ENCODE peak calls at places on chromosomes 13 and 19, in six cellular contexts. One of them, this sample, is unnamed. For H3K27me3, the result is how much of the 10 kb centered on the place peaks cover.

GRCh38 chr19:45103200-45103624 is 10.2 kb downstream of the PPP1R37 start:
- DNase-seq in left ventricle myocardium inferior: peak
- DNase-seq in heart right ventricle: no peak
- DNase-seq in ovary: no peak
- DNase-seq in effector memory CD4-positive, alpha-beta T cell: no peak
- DNase-seq in uterus: no peak
- DNase-seq in this sample: no peak

GRCh38 chr13:31786011-31786410 is 46.7 kb downstream of the RXFP2 start:
- DNase-seq in left ventricle myocardium inferior: no peak
- DNase-seq in heart right ventricle: no peak
- DNase-seq in ovary: no peak
- DNase-seq in effector memory CD4-positive, alpha-beta T cell: no peak
- DNase-seq in uterus: no peak
- DNase-seq in this sample: no peak

GRCh38 chr13:106083620-106084350 is 451.7 kb downstream of the EFNB2 start:
- DNase-seq in left ventricle myocardium inferior: no peak
- DNase-seq in heart right ventricle: no peak
- DNase-seq in ovary: no peak
- DNase-seq in effector memory CD4-positive, alpha-beta T cell: no peak
- DNase-seq in uterus: no peak
- DNase-seq in this sample: peak

GRCh38 chr13:22311734-22312404 is 641.0 kb downstream of the FGF9 start:
- DNase-seq in left ventricle myocardium inferior: peak
- DNase-seq in heart right ventricle: peak
- DNase-seq in ovary: no peak
- DNase-seq in effector memory CD4-positive, alpha-beta T cell: no peak
- DNase-seq in uterus: no peak
- DNase-seq in this sample: no peak

GRCh38 chr13:105363747-105364177 is 1171.7 kb downstream of the EFNB2 start:
- DNase-seq in left ventricle myocardium inferior: no peak
- DNase-seq in heart right ventricle: no peak
- DNase-seq in ovary: no peak
- DNase-seq in effector memory CD4-positive, alpha-beta T cell: no peak
- DNase-seq in uterus: no peak
- DNase-seq in this sample: no peak

GRCh38 chr13:95192998-95193397 is 108.3 kb downstream of the ABCC4 start:
- DNase-seq in left ventricle myocardium inferior: no peak
- DNase-seq in heart right ventricle: no peak
- DNase-seq in ovary: no peak
- DNase-seq in effector memory CD4-positive, alpha-beta T cell: no peak
- DNase-seq in uterus: no peak
- DNase-seq in this sample: no peak

GRCh38 chr13:19864339-19865309 is 1.2 kb upstream of the ZMYM5 start:
- DNase-seq in left ventricle myocardium inferior: peak
- DNase-seq in heart right ventricle: peak
- DNase-seq in ovary: peak
- DNase-seq in effector memory CD4-positive, alpha-beta T cell: peak
- DNase-seq in uterus: peak
- DNase-seq in this sample: no peak

GRCh38 chr19:44891016-44891882 is at the start of gene TOMM40:
- DNase-seq in left ventricle myocardium inferior: peak
- DNase-seq in heart right ventricle: no peak
- DNase-seq in ovary: peak
- DNase-seq in effector memory CD4-positive, alpha-beta T cell: no peak
- DNase-seq in uterus: peak
- DNase-seq in this sample: no peak

GRCh38 chr13:70173236-70173959 is 65.1 kb upstream of the KLHL1 start:
- DNase-seq in left ventricle myocardium inferior: no peak
- DNase-seq in heart right ventricle: no peak
- DNase-seq in ovary: no peak
- DNase-seq in effector memory CD4-positive, alpha-beta T cell: no peak
- DNase-seq in uterus: no peak
- DNase-seq in this sample: no peak

GRCh38 chr13:74931698-74932433 is 550.1 kb downstream of the TBC1D4 start:
- DNase-seq in left ventricle myocardium inferior: no peak
- DNase-seq in heart right ventricle: no peak
- DNase-seq in ovary: no peak
- DNase-seq in effector memory CD4-positive, alpha-beta T cell: no peak
- DNase-seq in uterus: no peak
- DNase-seq in this sample: no peak

GRCh38 chr13:43238341-43239083 is 215.1 kb downstream of the DNAJC15 start:
- DNase-seq in left ventricle myocardium inferior: no peak
- DNase-seq in heart right ventricle: no peak
- DNase-seq in ovary: no peak
- DNase-seq in effector memory CD4-positive, alpha-beta T cell: no peak
- DNase-seq in uterus: no peak
- DNase-seq in this sample: no peak

DNA sequence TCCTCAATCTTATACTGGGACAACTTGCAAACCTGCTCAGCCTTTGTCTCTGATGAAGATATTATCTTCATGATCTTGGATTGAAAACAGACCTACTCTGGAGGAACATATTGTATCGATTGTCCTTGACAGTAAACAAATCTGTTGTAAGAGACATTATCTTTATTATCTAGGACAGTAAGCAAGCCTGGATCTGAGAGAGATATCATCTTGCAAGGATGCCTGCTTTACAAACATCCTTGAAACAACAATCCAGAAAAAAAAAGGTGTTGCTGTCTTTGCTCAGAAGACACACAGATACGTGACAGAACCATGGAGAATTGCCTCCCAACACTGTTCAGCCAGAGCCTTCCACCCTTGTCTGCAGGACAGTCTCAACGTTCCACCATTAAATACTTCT is 4.0 kb upstream of the KLK3 start:
- DNase-seq in left ventricle myocardium inferior: no peak
- DNase-seq in heart right ventricle: no peak
- DNase-seq in ovary: no peak
- DNase-seq in effector memory CD4-positive, alpha-beta T cell: no peak
- DNase-seq in uterus: no peak
- DNase-seq in this sample: no peak
- H3K27me3 ChIP-seq in left ventricle myocardium inferior: half or more
- H3K27me3 ChIP-seq in heart right ventricle: under half
- H3K27me3 ChIP-seq in ovary: under half
- H3K27me3 ChIP-seq in effector memory CD4-positive, alpha-beta T cell: under half
- H3K27me3 ChIP-seq in uterus: under half
- H3K27me3 ChIP-seq in this sample: under half

GRCh38 chr19:42024622-42025111 is 30.6 kb upstream of the ATP1A3 start:
- DNase-seq in left ventricle myocardium inferior: peak
- DNase-seq in heart right ventricle: peak
- DNase-seq in ovary: no peak
- DNase-seq in effector memory CD4-positive, alpha-beta T cell: no peak
- DNase-seq in uterus: no peak
- DNase-seq in this sample: no peak

GRCh38 chr19:42023943-42024260 is 29.9 kb upstream of the ATP1A3 start:
- DNase-seq in left ventricle myocardium inferior: no peak
- DNase-seq in heart right ventricle: no peak
- DNase-seq in ovary: no peak
- DNase-seq in effector memory CD4-positive, alpha-beta T cell: no peak
- DNase-seq in uterus: no peak
- DNase-seq in this sample: no peak

GRCh38 chr19:42021185-42021584 is 27.2 kb upstream of the ATP1A3 start:
- DNase-seq in left ventricle myocardium inferior: no peak
- DNase-seq in heart right ventricle: no peak
- DNase-seq in ovary: no peak
- DNase-seq in effector memory CD4-positive, alpha-beta T cell: no peak
- DNase-seq in uterus: no peak
- DNase-seq in this sample: no peak

GRCh38 chr19:42023121-42023942 is 29.3 kb upstream of the ATP1A3 start:
- DNase-seq in left ventricle myocardium inferior: no peak
- DNase-seq in heart right ventricle: no peak
- DNase-seq in ovary: no peak
- DNase-seq in effector memory CD4-positive, alpha-beta T cell: no peak
- DNase-seq in uterus: no peak
- DNase-seq in this sample: no peak

GRCh38 chr19:42022616-42023015 is 28.6 kb upstream of the ATP1A3 start:
- DNase-seq in left ventricle myocardium inferior: no peak
- DNase-seq in heart right ventricle: no peak
- DNase-seq in ovary: no peak
- DNase-seq in effector memory CD4-positive, alpha-beta T cell: no peak
- DNase-seq in uterus: no peak
- DNase-seq in this sample: no peak
- H3K27me3 ChIP-seq in left ventricle myocardium inferior: under half
- H3K27me3 ChIP-seq in heart right ventricle: under half
- H3K27me3 ChIP-seq in ovary: under half
- H3K27me3 ChIP-seq in effector memory CD4-positive, alpha-beta T cell: under half
- H3K27me3 ChIP-seq in uterus: under half
- H3K27me3 ChIP-seq in this sample: under half

DNA sequence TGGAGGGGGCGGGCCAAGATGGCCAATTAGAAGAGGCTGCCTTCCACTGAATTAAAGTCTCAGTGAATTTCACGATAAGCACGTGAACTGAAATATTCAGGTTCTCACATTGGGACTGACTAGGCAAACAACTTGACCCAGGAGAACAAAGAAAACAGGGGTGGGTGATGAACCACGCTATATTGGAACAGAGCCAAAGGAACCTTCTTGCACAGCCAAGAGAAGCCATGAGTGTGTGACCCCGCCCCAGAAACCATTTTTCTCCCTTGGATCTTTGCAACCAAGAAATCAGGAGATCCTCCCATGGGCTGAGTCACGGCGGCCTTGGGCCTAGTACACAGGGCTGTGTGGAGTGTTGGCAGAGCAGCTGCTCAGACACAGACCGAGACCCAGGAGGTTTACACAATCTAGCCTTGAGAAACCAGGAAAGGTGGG is 36.8 kb downstream of the ERICH4 start:
- DNase-seq in left ventricle myocardium inferior: peak
- DNase-seq in heart right ventricle: peak
- DNase-seq in ovary: peak
- DNase-seq in effector memory CD4-positive, alpha-beta T cell: no peak
- DNase-seq in uterus: peak
- DNase-seq in this sample: no peak
- H3K27me3 ChIP-seq in left ventricle myocardium inferior: half or more
- H3K27me3 ChIP-seq in heart right ventricle: under half
- H3K27me3 ChIP-seq in ovary: under half
- H3K27me3 ChIP-seq in effector memory CD4-positive, alpha-beta T cell: under half
- H3K27me3 ChIP-seq in uterus: under half
- H3K27me3 ChIP-seq in this sample: under half

GRCh38 chr19:17954401-17954800 is 12.5 kb upstream of the KCNN1 start:
- DNase-seq in left ventricle myocardium inferior: no peak
- DNase-seq in heart right ventricle: no peak
- DNase-seq in ovary: no peak
- DNase-seq in effector memory CD4-positive, alpha-beta T cell: no peak
- DNase-seq in uterus: no peak
- DNase-seq in this sample: no peak

GRCh38 chr19:17953869-17954268 is 13.0 kb upstream of the KCNN1 start:
- DNase-seq in left ventricle myocardium inferior: no peak
- DNase-seq in heart right ventricle: no peak
- DNase-seq in ovary: no peak
- DNase-seq in effector memory CD4-positive, alpha-beta T cell: no peak
- DNase-seq in uterus: no peak
- DNase-seq in this sample: no peak

GRCh38 chr19:17957887-17958286 is 9.0 kb upstream of the KCNN1 start:
- DNase-seq in left ventricle myocardium inferior: no peak
- DNase-seq in heart right ventricle: no peak
- DNase-seq in ovary: no peak
- DNase-seq in effector memory CD4-positive, alpha-beta T cell: no peak
- DNase-seq in uterus: no peak
- DNase-seq in this sample: no peak

GRCh38 chr19:17953316-17953801 is 13.5 kb upstream of the KCNN1 start:
- DNase-seq in left ventricle myocardium inferior: no peak
- DNase-seq in heart right ventricle: no peak
- DNase-seq in ovary: no peak
- DNase-seq in effector memory CD4-positive, alpha-beta T cell: no peak
- DNase-seq in uterus: no peak
- DNase-seq in this sample: no peak

GRCh38 chr19:17957149-17957849 is 9.6 kb upstream of the KCNN1 start:
- DNase-seq in left ventricle myocardium inferior: no peak
- DNase-seq in heart right ventricle: no peak
- DNase-seq in ovary: no peak
- DNase-seq in effector memory CD4-positive, alpha-beta T cell: no peak
- DNase-seq in uterus: no peak
- DNase-seq in this sample: no peak
- H3K27me3 ChIP-seq in left ventricle myocardium inferior: half or more
- H3K27me3 ChIP-seq in heart right ventricle: half or more
- H3K27me3 ChIP-seq in ovary: under half
- H3K27me3 ChIP-seq in effector memory CD4-positive, alpha-beta T cell: under half
- H3K27me3 ChIP-seq in uterus: under half
- H3K27me3 ChIP-seq in this sample: half or more

GRCh38 chr19:30677702-30678101 is 305.5 kb downstream of the ZNF536 start:
- DNase-seq in left ventricle myocardium inferior: no peak
- DNase-seq in heart right ventricle: no peak
- DNase-seq in ovary: no peak
- DNase-seq in effector memory CD4-positive, alpha-beta T cell: no peak
- DNase-seq in uterus: no peak
- DNase-seq in this sample: no peak
- H3K27me3 ChIP-seq in left ventricle myocardium inferior: under half
- H3K27me3 ChIP-seq in heart right ventricle: under half
- H3K27me3 ChIP-seq in ovary: under half
- H3K27me3 ChIP-seq in effector memory CD4-positive, alpha-beta T cell: under half
- H3K27me3 ChIP-seq in uterus: under half
- H3K27me3 ChIP-seq in this sample: under half

This sample was measured in SJSA1.